ENCODE peak calls at places on chromosome 9, in nine cellular contexts. F is fibroblast of lung, T is testis, V is heart left ventricle, Y is prostate gland, H is body of pancreas, N is cardiac muscle cell, I is tibial artery, B is psoas muscle. Z is an unnamed sample.

GRCh38 chr9:37421914-37422288 is 595 bp upstream of the GRHPR start:
- DNase-seq in B (peak; percentile 66), H (peak; percentile 54), V (no peak), T (no peak), Y (no peak), N (no peak), F (no peak), I (no peak), Z (no peak)

GRCh38 chr9:137522746-137523455 is 27.3 kb downstream of the PNPLA7 start:
- DNase-seq in Y (no peak), B (no peak), F (no peak), I (no peak), T (no peak), V (no peak), N (no peak), H (no peak), Z (no peak)

GRCh38 chr9:114911167-114911821 is 19.1 kb downstream of the TNFSF8 start:
- DNase-seq in Y (peak; percentile 30), H (no peak), T (peak; percentile 21), I (no peak), F (peak; percentile 60), V (no peak), B (no peak), N (peak; percentile 60), Z (no peak)

GRCh38 chr9:16458696-16459420 is 411.6 kb downstream of the BNC2 start:
- DNase-seq in N (no peak), F (peak; percentile 62), V (no peak), T (no peak), H (no peak), Y (no peak), B (no peak), I (no peak), Z (no peak)

GRCh38 chr9:68567565-68567964 is 26.9 kb upstream of the TMEM252 start:
- DNase-seq in V (no peak), Y (no peak), N (no peak), F (no peak), I (no peak), H (no peak), B (no peak), T (no peak), Z (no peak)

GRCh38 chr9:137068539-137069507 is 1.5 kb downstream of the SAPCD2 start:
- DNase-seq in H (no peak), T (no peak), Y (no peak), F (no peak), V (peak; percentile 31), I (no peak), N (no peak), B (no peak), Z (no peak)

GRCh38 chr9:37121881-37122280 is 1.5 kb downstream of the ZCCHC7 start:
- DNase-seq in N (no peak), Y (no peak), F (no peak), H (no peak), T (no peak), V (no peak), I (no peak), B (no peak), Z (no peak)

GRCh38 chr9:92100237-92100911 is 14.8 kb downstream of the SPTLC1 start:
- DNase-seq in Y (no peak), H (no peak), B (no peak), T (no peak), F (peak; percentile 74), V (no peak), I (no peak), N (no peak), Z (no peak)

GRCh38 chr9:77647267-77647658 is 859 bp downstream of the GNA14 start:
- DNase-seq in V (no peak), H (no peak), F (no peak), N (no peak), I (no peak), T (no peak), Y (no peak), B (no peak), Z (no peak)

GRCh38 chr9:111348821-111349271 is 18.8 kb upstream of the OR2K2 start:
- DNase-seq in Y (no peak), V (no peak), N (no peak), F (peak; percentile 25), I (no peak), T (no peak), B (no peak), H (no peak), Z (no peak)

GRCh38 chr9:118595719-118596305 is 773.4 kb downstream of the BRINP1 start:
- DNase-seq in Y (peak; percentile 5), T (peak; percentile 59), I (no peak), B (no peak), H (peak; percentile 15), F (peak; percentile 1), N (peak; percentile 61), V (no peak), Z (no peak)

GRCh38 chr9:87713990-87714335 is 12.0 kb upstream of the CTSL start:
- DNase-seq in B (no peak), N (no peak), H (no peak), T (no peak), I (no peak), V (no peak), F (no peak), Y (no peak), Z (no peak)

GRCh38 chr9:99966720-99967119 is 60.3 kb downstream of the STX17 start:
- DNase-seq in H (peak; percentile 31), Y (no peak), F (peak; percentile 4), T (no peak), N (peak; percentile 71), B (no peak), I (no peak), V (no peak), Z (no peak)

GRCh38 chr9:111186021-111186420 is 144.0 kb downstream of the OR2K2 start:
- DNase-seq in F (no peak), T (no peak), V (no peak), H (no peak), B (no peak), N (no peak), I (no peak), Y (no peak), Z (no peak)

GRCh38 chr9:110370316-110370715 is 32.7 kb upstream of the TXNDC8 start:
- DNase-seq in T (no peak), F (no peak), V (no peak), B (no peak), I (no peak), N (no peak), Y (no peak), H (no peak), Z (no peak)

GRCh38 chr9:122944960-122945888 is 4.4 kb downstream of the RABGAP1 start:
- DNase-seq in F (peak; percentile 59), Y (no peak), I (no peak), N (no peak), H (no peak), B (no peak), T (no peak), V (no peak), Z (no peak)

GRCh38 chr9:99167120-99167519 is 54.6 kb downstream of the ALG2 start:
- DNase-seq in T (no peak), I (no peak), H (no peak), N (no peak), V (no peak), Y (no peak), B (no peak), F (no peak), Z (no peak)

GRCh38 chr9:19495186-19496028 is 86.6 kb downstream of the ACER2 start:
- DNase-seq in V (no peak), N (no peak), H (no peak), I (no peak), B (no peak), T (no peak), Y (no peak), F (no peak), Z (no peak)

GRCh38 chr9:17236147-17236546 is 101.3 kb downstream of the CNTLN start:
- DNase-seq in N (no peak), V (no peak), B (no peak), F (no peak), Y (no peak), I (no peak), T (no peak), H (no peak), Z (no peak)

GRCh38 chr9:96459268-96460007 is 9.5 kb downstream of the HABP4 start:
- DNase-seq in T (no peak), I (no peak), B (no peak), V (no peak), F (no peak), N (no peak), Y (no peak), H (no peak), Z (no peak)

GRCh38 chr9:93963969-93964368 is 8.8 kb upstream of the BARX1 start:
- DNase-seq in H (no peak), N (no peak), V (no peak), Y (no peak), T (no peak), F (no peak), B (no peak), I (no peak), Z (no peak)

GRCh38 chr9:135692410-135692809 is 6.9 kb downstream of the SOHLH1 start:
- DNase-seq in F (no peak), I (no peak), B (no peak), H (no peak), N (no peak), T (no peak), Y (no peak), V (no peak), Z (no peak)

GRCh38 chr9:129556576-129557191 is 64.2 kb downstream of the C9orf50 start:
- DNase-seq in Y (no peak), I (no peak), T (no peak), F (no peak), H (no peak), V (no peak), N (no peak), B (no peak), Z (no peak)
- TF ChIP-seq CTCF in Y (peak; percentile 5), I (no peak), T (no peak), F (no peak), H (no peak), V (no peak), N (no peak), B (no peak), Z (no peak)

DNA sequence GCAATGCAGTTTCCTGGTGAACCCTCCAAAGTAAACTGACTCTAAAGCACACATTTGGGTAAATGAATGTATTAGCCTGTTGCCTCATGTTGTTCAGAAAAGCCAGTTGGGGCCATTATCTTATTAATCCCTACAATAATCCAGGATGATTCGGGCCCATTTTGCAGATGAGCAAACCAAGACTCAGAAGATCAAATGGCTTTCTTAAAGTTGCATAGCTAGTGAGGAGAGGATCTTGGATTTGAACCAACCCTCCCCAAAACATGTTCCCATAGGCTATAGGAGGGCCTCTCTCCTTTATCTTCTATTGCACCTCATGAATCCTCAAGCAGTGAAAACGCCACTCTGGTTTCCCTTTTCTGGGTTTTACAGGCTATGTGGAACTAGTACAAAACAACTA is 267.6 kb upstream of the RFX3 start:
- DNase-seq in B (no peak), V (no peak), Y (no peak), F (no peak), H (no peak), N (no peak), T (no peak), I (no peak), Z (no peak)
- H3K27ac ChIP-seq in B (no peak overlapping the region), V (no peak overlapping the region), Y (no peak overlapping the region), F (no peak overlapping the region), H (no peak overlapping the region), N (no peak overlapping the region), T (peak overlapping the region; percentile 71), I (no peak overlapping the region), Z (peak overlapping the region; percentile 42)

GRCh38 chr9:105541838-105542237 is 16.1 kb upstream of the FKTN start:
- DNase-seq in V (no peak), Y (no peak), N (no peak), F (no peak), H (no peak), T (no peak), I (no peak), B (no peak), Z (no peak)
- H3K4me1 ChIP-seq in V (no peaks in the 10 kb centered on the region), Y (no peaks in the 10 kb centered on the region), N (no peaks in the 10 kb centered on the region), F (no peaks in the 10 kb centered on the region), H (no peaks in the 10 kb centered on the region), T (no peaks in the 10 kb centered on the region), I (no peaks in the 10 kb centered on the region), B (no peaks in the 10 kb centered on the region), Z (no peaks in the 10 kb centered on the region)

GRCh38 chr9:28801144-28801799 is 1228.0 kb upstream of the C9orf72 start:
- DNase-seq in B (no peak), T (no peak), F (no peak), I (no peak), V (no peak), N (no peak), Y (no peak), H (no peak), Z (no peak)
- TF ChIP-seq CTCF in B (no peak), T (no peak), F (no peak), I (no peak), V (no peak), N (no peak), Y (no peak), H (no peak), Z (no peak)

Z was measured in thoracic aorta.